ENCODE peak calls at places on chromosomes 7 and 10, in six cellular contexts. One of them, this sample, is unnamed.

GRCh38 chr7:32357535-32358277 is 132.5 kb downstream of the LSM5 start:
- DNase-seq in cardiac fibroblast: no peak
- DNase-seq in NCI-H1105 treated with DMSO at 0.1 percent for 48 hours: peak
- DNase-seq in A549: peak
- DNase-seq in 8988T: no peak
- DNase-seq in AG08396: no peak
- DNase-seq in this sample: no peak

GRCh38 chr10:95253007-95253406 is 37.8 kb downstream of the PDLIM1 start:
- DNase-seq in 8988T: no peak
- DNase-seq in cardiac fibroblast: no peak
- DNase-seq in A549: no peak
- DNase-seq in NCI-H1105 treated with DMSO at 0.1 percent for 48 hours: no peak
- DNase-seq in AG08396: no peak
- DNase-seq in this sample: no peak

GRCh38 chr7:75646551-75647102 is 92.1 kb downstream of the HIP1 start:
- DNase-seq in A549: no peak
- DNase-seq in cardiac fibroblast: no peak
- DNase-seq in 8988T: no peak
- DNase-seq in NCI-H1105 treated with DMSO at 0.1 percent for 48 hours: no peak
- DNase-seq in AG08396: no peak
- DNase-seq in this sample: no peak

GRCh38 chr10:133276435-133277201 is at the start of gene ADAM8:
- DNase-seq in A549: no peak
- DNase-seq in AG08396: peak
- DNase-seq in cardiac fibroblast: no peak
- DNase-seq in NCI-H1105 treated with DMSO at 0.1 percent for 48 hours: peak
- DNase-seq in 8988T: no peak
- DNase-seq in this sample: no peak

GRCh38 chr7:39811161-39811614 is 138.9 kb upstream of the CDK13 start:
- DNase-seq in cardiac fibroblast: peak
- DNase-seq in A549: peak
- DNase-seq in AG08396: peak
- DNase-seq in NCI-H1105 treated with DMSO at 0.1 percent for 48 hours: peak
- DNase-seq in 8988T: no peak
- DNase-seq in this sample: peak

GRCh38 chr7:153523320-153524015 is 528.7 kb upstream of the DPP6 start:
- DNase-seq in AG08396: no peak
- DNase-seq in 8988T: no peak
- DNase-seq in NCI-H1105 treated with DMSO at 0.1 percent for 48 hours: no peak
- DNase-seq in cardiac fibroblast: no peak
- DNase-seq in A549: no peak
- DNase-seq in this sample: no peak

GRCh38 chr10:103373544-103373943 is 5.8 kb downstream of the TAF5 start:
- DNase-seq in A549: no peak
- DNase-seq in NCI-H1105 treated with DMSO at 0.1 percent for 48 hours: no peak
- DNase-seq in AG08396: no peak
- DNase-seq in cardiac fibroblast: no peak
- DNase-seq in 8988T: no peak
- DNase-seq in this sample: no peak

GRCh38 chr7:148803094-148803493 is 81.0 kb downstream of the EZH2 start:
- DNase-seq in NCI-H1105 treated with DMSO at 0.1 percent for 48 hours: no peak
- DNase-seq in 8988T: no peak
- DNase-seq in cardiac fibroblast: no peak
- DNase-seq in A549: no peak
- DNase-seq in AG08396: no peak
- DNase-seq in this sample: no peak

GRCh38 chr7:50657341-50657873 is 92.2 kb upstream of the DDC start:
- DNase-seq in cardiac fibroblast: peak
- DNase-seq in AG08396: peak
- DNase-seq in NCI-H1105 treated with DMSO at 0.1 percent for 48 hours: no peak
- DNase-seq in A549: no peak
- DNase-seq in 8988T: no peak
- DNase-seq in this sample: no peak

GRCh38 chr10:132918264-132918616 is 24.1 kb downstream of the CFAP46 start:
- DNase-seq in AG08396: no peak
- DNase-seq in 8988T: no peak
- DNase-seq in A549: no peak
- DNase-seq in cardiac fibroblast: no peak
- DNase-seq in NCI-H1105 treated with DMSO at 0.1 percent for 48 hours: no peak
- DNase-seq in this sample: no peak

GRCh38 chr10:5090551-5090950 is 3.7 kb upstream of the AKR1C3 start:
- DNase-seq in cardiac fibroblast: peak
- DNase-seq in NCI-H1105 treated with DMSO at 0.1 percent for 48 hours: no peak
- DNase-seq in AG08396: no peak
- DNase-seq in 8988T: no peak
- DNase-seq in A549: no peak
- DNase-seq in this sample: no peak

GRCh38 chr7:42745357-42746022 is 166.4 kb downstream of the C7orf25 start:
- DNase-seq in cardiac fibroblast: peak
- DNase-seq in AG08396: peak
- DNase-seq in 8988T: no peak
- DNase-seq in A549: peak
- DNase-seq in NCI-H1105 treated with DMSO at 0.1 percent for 48 hours: no peak
- DNase-seq in this sample: no peak

GRCh38 chr10:114347791-114348190 is 56.5 kb downstream of the AFAP1L2 start:
- DNase-seq in NCI-H1105 treated with DMSO at 0.1 percent for 48 hours: no peak
- DNase-seq in 8988T: no peak
- DNase-seq in AG08396: no peak
- DNase-seq in A549: no peak
- DNase-seq in cardiac fibroblast: no peak
- DNase-seq in this sample: no peak

GRCh38 chr10:31393844-31394243 is 74.8 kb downstream of the ZEB1 start:
- DNase-seq in A549: no peak
- DNase-seq in NCI-H1105 treated with DMSO at 0.1 percent for 48 hours: no peak
- DNase-seq in cardiac fibroblast: no peak
- DNase-seq in AG08396: no peak
- DNase-seq in 8988T: no peak
- DNase-seq in this sample: no peak

GRCh38 chr7:130141161-130141857 is 63.9 kb downstream of the TMEM209 start:
- DNase-seq in AG08396: peak
- DNase-seq in A549: no peak
- DNase-seq in NCI-H1105 treated with DMSO at 0.1 percent for 48 hours: no peak
- DNase-seq in 8988T: no peak
- DNase-seq in cardiac fibroblast: peak
- DNase-seq in this sample: peak

GRCh38 chr10:74460812-74461211 is 309.8 kb downstream of the ADK start:
- DNase-seq in NCI-H1105 treated with DMSO at 0.1 percent for 48 hours: no peak
- DNase-seq in 8988T: no peak
- DNase-seq in A549: no peak
- DNase-seq in AG08396: no peak
- DNase-seq in cardiac fibroblast: no peak
- DNase-seq in this sample: no peak

GRCh38 chr7:17617380-17617779 is 318.9 kb downstream of the AHR start:
- DNase-seq in A549: no peak
- DNase-seq in cardiac fibroblast: no peak
- DNase-seq in 8988T: no peak
- DNase-seq in NCI-H1105 treated with DMSO at 0.1 percent for 48 hours: no peak
- DNase-seq in AG08396: no peak
- DNase-seq in this sample: no peak

GRCh38 chr7:41630741-41631140 is 72.1 kb downstream of the INHBA start:
- DNase-seq in 8988T: no peak
- DNase-seq in A549: no peak
- DNase-seq in NCI-H1105 treated with DMSO at 0.1 percent for 48 hours: no peak
- DNase-seq in cardiac fibroblast: no peak
- DNase-seq in AG08396: no peak
- DNase-seq in this sample: no peak

GRCh38 chr10:50622497-50623298 is 1.1 kb downstream of the SGMS1 start:
- DNase-seq in AG08396: peak
- DNase-seq in 8988T: peak
- DNase-seq in NCI-H1105 treated with DMSO at 0.1 percent for 48 hours: peak
- DNase-seq in A549: peak
- DNase-seq in cardiac fibroblast: peak
- DNase-seq in this sample: no peak

GRCh38 chr7:7701513-7701912 is 16.9 kb downstream of the RPA3 start:
- DNase-seq in cardiac fibroblast: no peak
- DNase-seq in AG08396: no peak
- DNase-seq in 8988T: no peak
- DNase-seq in A549: no peak
- DNase-seq in NCI-H1105 treated with DMSO at 0.1 percent for 48 hours: no peak
- DNase-seq in this sample: no peak